ENCODE peak calls at places on chromosomes 2 and 18, in eight cellular contexts. H, A, Z, X, R, E, O and I are unnamed samples.

GRCh38 chr2:129233751-129234406 is 745.6 kb upstream of the RAB6C start:
- DNase-seq in H (peak), A (no peak), Z (no peak), X (no peak), R (peak), E (no peak), O (no peak), I (no peak)

GRCh38 chr2:226934546-226935243 is 98.8 kb downstream of the RHBDD1 start:
- DNase-seq in H (peak), A (no peak), Z (no peak), X (no peak), R (no peak), E (no peak), O (no peak), I (no peak)

GRCh38 chr2:52844701-52845423 is 922.7 kb upstream of the CHAC2 start:
- DNase-seq in H (no peak), A (no peak), Z (no peak), X (no peak), R (peak), E (no peak), O (no peak), I (no peak)

GRCh38 chr2:118221952-118222594 is 133.8 kb downstream of the INSIG2 start:
- DNase-seq in H (peak), A (peak), Z (peak), X (peak), R (peak), E (peak), O (peak), I (no peak)

GRCh38 chr18:5463390-5463789 is 80.4 kb downstream of the EPB41L3 start:
- DNase-seq in H (no peak), A (no peak), Z (no peak), X (no peak), R (no peak), E (no peak), O (no peak), I (no peak)

GRCh38 chr2:222912117-222912516 is 51.3 kb downstream of the ACSL3 start:
- DNase-seq in H (no peak), A (no peak), Z (no peak), X (peak), R (no peak), E (no peak), O (peak), I (peak)

GRCh38 chr2:60152226-60152833 is 401.1 kb downstream of the BCL11A start:
- DNase-seq in H (no peak), A (no peak), Z (peak), X (no peak), R (peak), E (peak), O (peak), I (no peak)

GRCh38 chr2:70656421-70657010 is 102.9 kb upstream of the TGFA start:
- DNase-seq in H (no peak), A (no peak), Z (no peak), X (no peak), R (no peak), E (no peak), O (no peak), I (no peak)

GRCh38 chr2:65842104-65842503 is 409.7 kb upstream of the SPRED2 start:
- DNase-seq in H (no peak), A (no peak), Z (no peak), X (no peak), R (no peak), E (no peak), O (no peak), I (no peak)

GRCh38 chr2:202541137-202541536 is 93.6 kb upstream of the FAM117B start:
- DNase-seq in H (no peak), A (no peak), Z (no peak), X (no peak), R (no peak), E (no peak), O (no peak), I (no peak)

GRCh38 chr2:101972621-101973434 is 18.9 kb upstream of the IL1R2 start:
- DNase-seq in H (no peak), A (peak), Z (no peak), X (no peak), R (no peak), E (no peak), O (no peak), I (no peak)

GRCh38 chr2:68438455-68439303 is 28.4 kb downstream of the FBXO48 start:
- DNase-seq in H (no peak), A (no peak), Z (no peak), X (no peak), R (no peak), E (no peak), O (no peak), I (peak)

GRCh38 chr2:42100696-42101585 is 53.1 kb downstream of the PKDCC start:
- DNase-seq in H (no peak), A (no peak), Z (peak), X (peak), R (peak), E (no peak), O (peak), I (no peak)

GRCh38 chr2:165725421-165725820 is 68.6 kb downstream of the GALNT3 start:
- DNase-seq in H (no peak), A (peak), Z (no peak), X (no peak), R (no peak), E (no peak), O (no peak), I (no peak)

GRCh38 chr2:61733563-61733962 is 120.3 kb downstream of the FAM161A start:
- DNase-seq in H (no peak), A (no peak), Z (no peak), X (no peak), R (no peak), E (no peak), O (no peak), I (no peak)

GRCh38 chr18:51350081-51350480 is 152.6 kb upstream of the MEX3C start:
- DNase-seq in H (no peak), A (no peak), Z (no peak), X (no peak), R (no peak), E (no peak), O (no peak), I (no peak)